ENCODE peak calls at places on chromosomes 6 and 20, in five cellular contexts. I, H, J, S and Z are unnamed samples.

GRCh38 chr20:37935435-37935834 is 32.5 kb downstream of the VSTM2L start:
- DNase-seq in I (no peak), H (no peak), J (no peak), S (no peak), Z (peak)

GRCh38 chr6:28794175-28795002 is 129.4 kb downstream of the TRIM27 start:
- DNase-seq in I (no peak), H (no peak), J (no peak), S (no peak), Z (no peak)

GRCh38 chr6:36131517-36132220 is 1.4 kb downstream of the MAPK13 start:
- DNase-seq in I (peak), H (peak), J (peak), S (no peak), Z (peak)

GRCh38 chr20:20733943-20734342 is 21.5 kb upstream of the RALGAPA2 start:
- DNase-seq in I (no peak), H (no peak), J (no peak), S (no peak), Z (no peak)

GRCh38 chr20:17036546-17036945 is 190.3 kb upstream of the PCSK2 start:
- DNase-seq in I (no peak), H (no peak), J (no peak), S (no peak), Z (no peak)

GRCh38 chr6:44057931-44058616 is 69.2 kb downstream of the MRPL14 start:
- DNase-seq in I (no peak), H (no peak), J (no peak), S (no peak), Z (no peak)

GRCh38 chr6:2204272-2204671 is 41.1 kb downstream of the GMDS start:
- DNase-seq in I (no peak), H (no peak), J (no peak), S (no peak), Z (no peak)

GRCh38 chr6:162726997-162727346 is 594 bp downstream of the PRKN start:
- DNase-seq in I (no peak), H (no peak), J (peak), S (no peak), Z (peak)

GRCh38 chr20:4082406-4083102 is 67.2 kb upstream of the RNF24 start:
- DNase-seq in I (peak), H (peak), J (peak), S (peak), Z (peak)

GRCh38 chr6:21305827-21306469 is 287.6 kb upstream of the SOX4 start:
- DNase-seq in I (no peak), H (no peak), J (peak), S (no peak), Z (no peak)

GRCh38 chr6:68876792-68877493 is 241.9 kb downstream of the ADGRB3 start:
- DNase-seq in I (no peak), H (no peak), J (peak), S (no peak), Z (no peak)

GRCh38 chr6:88047510-88048150 is at the start of gene SPACA1:
- DNase-seq in I (no peak), H (no peak), J (no peak), S (peak), Z (peak)

GRCh38 chr6:41739041-41739440 is 3.6 kb upstream of the TFEB start:
- DNase-seq in I (no peak), H (peak), J (no peak), S (no peak), Z (no peak)

GRCh38 chr20:51565741-51566140 is 23.2 kb upstream of the NFATC2 start:
- DNase-seq in I (no peak), H (no peak), J (no peak), S (no peak), Z (no peak)

GRCh38 chr6:120260713-120261112 is 911.2 kb upstream of the MAN1A1 start:
- DNase-seq in I (no peak), H (no peak), J (no peak), S (no peak), Z (no peak)

GRCh38 chr6:145209312-145209711 is 526.0 kb downstream of the EPM2A start:
- DNase-seq in I (no peak), H (no peak), J (no peak), S (no peak), Z (no peak)

GRCh38 chr20:44342240-44342639 is 5.4 kb downstream of the R3HDML start:
- DNase-seq in I (no peak), H (no peak), J (no peak), S (no peak), Z (no peak)